ENCODE peak calls at places on chromosomes 1 and 21, in five cellular contexts. D is brain microvascular endothelial cell; P is COR-L47; R is ELF-1; A is stimulated activated CD4-positive, alpha-beta T cell treated with anti-CD3 and anti-CD28 coated beads, Interleukin-4, amount 100 ng/mL, for 24 hours. K is an unnamed sample.

GRCh38 chr1:155360051-155360450 is 39.4 kb downstream of the RUSC1 start:
- DNase-seq in P (no peak), A (no peak), D (no peak), R (no peak), K (no peak)

GRCh38 chr21:35284199-35284598 is 235.1 kb upstream of the RUNX1 start:
- DNase-seq in D (no peak), P (no peak), R (no peak), A (no peak), K (no peak)

GRCh38 chr1:167805041-167805556 is 83.3 kb downstream of the MPZL1 start:
- DNase-seq in R (no peak), D (no peak), P (no peak), A (peak), K (no peak)

GRCh38 chr1:2091611-2092604 is 41.7 kb downstream of the PRKCZ start:
- DNase-seq in P (no peak), D (peak), A (peak), R (peak), K (no peak)

GRCh38 chr21:46297311-46298082 is 11.4 kb downstream of the YBEY start:
- DNase-seq in P (no peak), D (no peak), A (no peak), R (peak), K (no peak)

GRCh38 chr1:216937491-216937890 is 214.3 kb upstream of the ESRRG start:
- DNase-seq in D (no peak), A (no peak), P (no peak), R (no peak), K (no peak)

GRCh38 chr1:167357305-167357704 is 136.6 kb downstream of the POU2F1 start:
- DNase-seq in P (no peak), A (no peak), D (no peak), R (no peak), K (no peak)

GRCh38 chr1:20475002-20475401 is 11.0 kb downstream of the CAMK2N1 start:
- DNase-seq in R (no peak), D (no peak), P (no peak), A (no peak), K (no peak)

GRCh38 chr1:6258675-6259074 is 2.2 kb downstream of the GPR153 start:
- DNase-seq in R (no peak), A (no peak), P (no peak), D (no peak), K (no peak)

GRCh38 chr1:39671433-39671792 is 494 bp downstream of the NT5C1A start:
- DNase-seq in R (no peak), P (no peak), A (no peak), D (no peak), K (no peak)